ENCODE peak calls at places on chromosome 1, in nine cellular contexts. J is heart left ventricle; U is neuronal stem cell; L is GM23338; D is CD8-positive, alpha-beta memory T cell; Z is body of pancreas; R is CD4-positive, alpha-beta memory T cell; V is effector memory CD4-positive, alpha-beta T cell; X is MM.1S. A is an unnamed sample. For H3K4me1, the result is how much of the 10 kb centered on the place peaks cover.

GRCh38 chr1:201215531-201216357 is 25.1 kb downstream of the IGFN1 start:
- DNase-seq in J (no peak), U (no peak), L (no peak), D (no peak), Z (no peak), R (no peak), V (no peak), X (no peak), A (no peak)

GRCh38 chr1:95388041-95388440 is 154.0 kb downstream of the RWDD3 start:
- DNase-seq in J (no peak), U (no peak), L (no peak), D (no peak), Z (no peak), R (no peak), V (no peak), X (no peak), A (no peak)

GRCh38 chr1:245278846-245279245 is 124.1 kb downstream of the KIF26B start:
- DNase-seq in J (no peak), U (no peak), L (no peak), D (no peak), Z (no peak), R (no peak), V (no peak), X (no peak), A (no peak)

GRCh38 chr1:60448866-60449265 is 375.3 kb upstream of the C1orf87 start:
- DNase-seq in J (no peak), U (no peak), L (no peak), D (no peak), Z (no peak), R (no peak), V (no peak), X (no peak), A (no peak)

GRCh38 chr1:30316056-30316455 is 407.3 kb downstream of the MATN1 start:
- DNase-seq in J (no peak), U (no peak), L (no peak), D (no peak), Z (no peak), R (no peak), V (no peak), X (no peak), A (no peak)

GRCh38 chr1:149937779-149938178 is 1.1 kb upstream of the MTMR11 start:
- DNase-seq in J (no peak), U (no peak), L (no peak), D (no peak), Z (no peak), R (no peak), V (no peak), X (peak), A (no peak)

GRCh38 chr1:161307230-161307768 is 2.5 kb downstream of the MPZ start:
- DNase-seq in J (no peak), U (no peak), L (no peak), D (no peak), Z (no peak), R (peak), V (peak), X (no peak), A (no peak)

GRCh38 chr1:230456478-230456877 is 30.3 kb upstream of the PGBD5 start:
- DNase-seq in J (no peak), U (no peak), L (no peak), D (no peak), Z (no peak), R (no peak), V (no peak), X (no peak), A (no peak)

GRCh38 chr1:159884296-159884695 is 15.7 kb downstream of the CFAP45 start:
- DNase-seq in J (no peak), U (no peak), L (no peak), D (no peak), Z (no peak), R (no peak), V (no peak), X (no peak), A (no peak)

GRCh38 chr1:162192763-162193162 is 123.3 kb downstream of the NOS1AP start:
- DNase-seq in J (no peak), U (no peak), L (no peak), D (no peak), Z (no peak), R (no peak), V (no peak), X (no peak), A (no peak)

GRCh38 chr1:12460121-12460520 is 157.9 kb downstream of the DHRS3 start:
- DNase-seq in J (peak), U (no peak), L (no peak), D (no peak), Z (peak), R (no peak), V (no peak), X (no peak), A (no peak)

GRCh38 chr1:2300004-2300771 is 72.1 kb downstream of the SKI start:
- DNase-seq in J (no peak), U (no peak), L (no peak), D (peak), Z (no peak), R (peak), V (peak), X (peak), A (no peak)

GRCh38 chr1:146001734-146002133 is 5.4 kb upstream of the TXNIP start:
- DNase-seq in J (no peak), U (no peak), L (no peak), D (no peak), Z (no peak), R (no peak), V (no peak), X (peak), A (no peak)
- H3K4me1 ChIP-seq in J (under half), U (under half), L (under half), D (half or more), Z (under half), R (half or more), V (under half), X (under half), A (under half)

DNA sequence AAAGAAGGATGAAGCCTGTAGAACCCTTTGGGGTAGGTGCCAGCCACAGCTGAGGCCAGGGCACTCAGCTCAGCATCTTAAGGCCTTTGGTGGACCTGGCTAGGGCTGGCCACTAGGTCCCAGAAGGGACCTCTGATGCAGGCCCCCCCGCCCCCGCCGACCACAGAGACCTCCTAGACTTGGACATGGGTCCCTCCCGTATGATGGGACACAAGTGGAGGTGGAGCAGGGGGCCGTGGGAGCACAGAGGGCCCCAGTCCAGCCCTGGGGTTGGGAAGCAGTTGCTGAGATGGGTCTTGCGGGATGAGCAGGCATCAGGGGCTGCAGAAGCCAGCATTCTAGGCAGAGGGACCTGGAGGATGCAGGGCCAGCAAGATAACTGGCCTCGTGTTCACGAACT is 3.2 kb downstream of the B4GALT2 start:
- DNase-seq in J (no peak), U (no peak), L (no peak), D (no peak), Z (no peak), R (no peak), V (no peak), X (no peak), A (no peak)
- H3K4me3 ChIP-seq in J (no peak), U (no peak), L (no peak), D (no peak), Z (no peak), R (no peak), V (no peak), X (no peak), A (no peak)

DNA sequence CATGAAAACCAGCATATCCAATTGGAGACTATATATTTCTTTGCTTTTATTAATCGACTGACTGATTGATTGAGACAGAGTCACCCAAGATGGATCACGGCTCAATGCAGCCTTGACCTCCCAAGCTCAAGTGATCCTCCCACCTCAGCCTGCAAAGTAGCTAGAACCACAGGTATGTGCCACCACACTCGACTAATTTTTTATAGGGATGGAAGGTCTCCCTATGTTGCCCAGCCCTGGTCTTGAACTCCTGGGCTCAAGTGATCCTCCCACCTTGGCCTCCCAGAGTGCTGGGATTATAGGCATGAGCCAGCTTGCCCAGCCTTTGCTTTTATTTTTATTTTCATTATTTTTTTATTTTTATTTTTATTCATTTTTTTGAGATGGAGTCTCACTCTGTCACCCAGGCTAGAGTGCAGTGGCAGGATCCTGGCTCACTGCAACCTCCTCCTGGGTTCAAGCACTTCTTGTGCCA is 5.4 kb downstream of the SPEN start:
- DNase-seq in J (no peak), U (no peak), L (no peak), D (no peak), Z (no peak), R (no peak), V (no peak), X (no peak), A (no peak)
- H3K27ac ChIP-seq in J (no peak), U (no peak), L (no peak), D (no peak), Z (peak), R (no peak), V (no peak), X (no peak), A (no peak)

GRCh38 chr1:214448536-214448935 is 102.9 kb downstream of the PTPN14 start:
- DNase-seq in J (no peak), U (no peak), L (peak), D (no peak), Z (no peak), R (no peak), V (no peak), X (no peak), A (no peak)
- H3K4me1 ChIP-seq in J (under half), U (under half), L (under half), D (under half), Z (under half), R (under half), V (under half), X (under half), A (under half)

GRCh38 chr1:27505420-27505680 is 15.4 kb upstream of the WASF2 start:
- DNase-seq in J (no peak), U (no peak), L (no peak), D (no peak), Z (no peak), R (no peak), V (no peak), X (no peak), A (no peak)

GRCh38 chr1:27503033-27503432 is 13.1 kb upstream of the WASF2 start:
- DNase-seq in J (no peak), U (no peak), L (no peak), D (no peak), Z (no peak), R (no peak), V (no peak), X (no peak), A (no peak)

GRCh38 chr1:27506703-27507102 is 16.7 kb upstream of the WASF2 start:
- DNase-seq in J (no peak), U (no peak), L (no peak), D (no peak), Z (no peak), R (no peak), V (no peak), X (no peak), A (no peak)

GRCh38 chr1:27503961-27504587 is 14.1 kb upstream of the WASF2 start:
- DNase-seq in J (no peak), U (no peak), L (no peak), D (no peak), Z (no peak), R (no peak), V (no peak), X (no peak), A (no peak)

DNA sequence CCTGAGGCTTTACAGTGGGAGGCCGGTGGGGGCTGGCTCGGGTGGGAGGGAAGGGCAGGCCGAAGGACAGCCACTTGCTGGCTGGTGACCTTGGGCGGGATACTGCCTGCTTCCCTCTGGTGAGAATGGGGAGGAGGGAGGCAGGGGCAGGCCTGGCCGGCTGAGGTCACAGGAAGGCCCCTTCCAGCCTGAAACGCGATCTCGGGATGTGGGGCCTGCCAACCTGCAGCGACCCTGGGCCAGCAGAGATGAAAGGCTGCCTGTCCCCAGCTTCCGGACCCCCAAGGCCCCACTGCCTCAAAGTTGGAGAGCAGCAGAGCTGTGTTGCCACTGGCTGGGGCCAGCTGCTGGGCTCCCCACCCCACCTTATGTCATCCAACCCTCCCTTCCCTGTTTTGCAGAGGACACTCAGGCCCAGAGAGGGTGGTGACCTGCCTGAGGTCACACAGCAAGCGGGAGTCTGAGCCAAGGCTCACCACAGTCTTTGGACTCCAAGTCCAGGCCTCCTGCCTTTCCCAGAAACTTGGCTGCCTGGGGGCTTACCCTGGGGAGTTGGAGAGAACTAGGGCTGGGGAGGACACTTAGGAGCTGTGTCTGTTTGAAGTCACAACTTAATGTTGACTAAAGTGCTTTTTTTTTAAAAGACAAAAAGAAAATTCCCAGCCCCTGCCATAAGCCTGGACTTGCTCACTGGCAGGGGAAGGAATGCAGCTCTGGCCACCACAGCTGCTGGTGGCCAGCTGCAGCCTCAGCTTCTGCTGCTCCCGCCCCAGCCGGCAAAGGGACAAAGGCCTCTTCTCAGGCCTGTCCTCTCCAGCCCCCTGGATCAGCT is 14.8 kb upstream of the WASF2 start:
- DNase-seq in J (peak), U (no peak), L (peak), D (no peak), Z (peak), R (no peak), V (no peak), X (no peak), A (no peak)
- H3K4me3 ChIP-seq in J (peak), U (peak), L (no peak), D (no peak), Z (no peak), R (no peak), V (no peak), X (no peak), A (no peak)

DNA sequence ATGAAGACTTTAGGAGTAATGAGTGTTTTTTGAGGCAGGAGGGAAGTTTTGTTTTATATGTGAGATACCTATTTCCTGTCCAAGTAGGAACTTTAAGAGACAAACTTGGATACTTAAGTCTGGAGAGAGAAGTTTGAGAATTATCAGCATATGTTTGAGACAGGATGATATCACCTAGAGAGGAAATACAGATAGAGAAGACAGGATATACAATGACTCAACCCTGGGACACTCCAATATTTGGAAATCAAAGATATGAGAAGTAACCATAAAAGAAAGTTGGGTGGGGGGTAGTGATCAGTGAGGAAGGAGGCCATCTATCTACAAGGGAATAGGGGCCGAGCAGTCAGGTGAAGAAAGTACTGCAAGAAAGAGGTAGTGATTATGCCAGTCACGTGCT is 6.5 kb downstream of the LCE7A start:
- DNase-seq in J (no peak), U (no peak), L (no peak), D (no peak), Z (no peak), R (no peak), V (no peak), X (no peak), A (no peak)
- H3K27ac ChIP-seq in J (no peak), U (no peak), L (no peak), D (no peak), Z (no peak), R (no peak), V (no peak), X (no peak), A (no peak)

GRCh38 chr1:184406454-184406853 is 19.6 kb downstream of the C1orf21 start:
- DNase-seq in J (no peak), U (no peak), L (no peak), D (no peak), Z (no peak), R (no peak), V (no peak), X (no peak), A (no peak)
- H3K4me1 ChIP-seq in J (under half), U (under half), L (under half), D (under half), Z (under half), R (under half), V (under half), X (under half), A (under half)

DNA sequence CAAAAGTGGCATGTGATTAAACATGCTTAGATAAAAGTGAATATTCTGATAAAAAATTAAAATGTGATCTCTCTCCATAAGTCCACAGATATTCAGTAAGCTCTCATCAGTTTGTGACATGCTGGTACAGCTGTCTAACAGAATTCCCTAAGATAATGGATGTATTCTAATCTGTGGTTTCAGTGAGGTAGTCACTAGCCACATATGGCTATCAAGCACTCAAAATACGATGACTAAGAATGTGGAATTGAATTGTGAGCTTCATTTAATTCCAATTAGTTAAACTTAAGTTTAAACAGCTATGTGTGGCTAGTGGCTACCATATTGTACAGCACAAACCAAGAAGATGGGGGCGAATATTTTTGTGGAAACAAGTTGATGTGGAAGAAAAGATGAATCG is 4.1 kb upstream of the REG4 start:
- DNase-seq in J (no peak), U (no peak), L (no peak), D (no peak), Z (no peak), R (no peak), V (no peak), X (no peak), A (no peak)
- H3K4me3 ChIP-seq in J (no peak), U (no peak), L (no peak), D (no peak), Z (no peak), R (no peak), V (no peak), X (no peak), A (no peak)